ENCODE peak calls at places on chromosomes 11 and 22, in six cellular contexts. B, T, W, D, S and O are unnamed samples.

GRCh38 chr22:46122511-46122971 is 27.8 kb upstream of the PPARA start:
- DNase-seq in B (peak), W (peak), T (peak), D (peak), S (peak), O (peak)

GRCh38 chr22:16987822-16988221 is 20.2 kb downstream of the GAB4 start:
- DNase-seq in D (no peak), B (no peak), W (no peak), T (no peak), S (no peak), O (no peak)

GRCh38 chr22:31944700-31945477 is 554 bp downstream of the YWHAH start:
- DNase-seq in W (no peak), D (peak), S (peak), T (peak), B (peak), O (no peak)

GRCh38 chr11:69978841-69979614 is 99.1 kb upstream of the ANO1 start:
- DNase-seq in T (no peak), B (no peak), W (no peak), D (no peak), S (no peak), O (no peak)

GRCh38 chr11:74559934-74560309 is 32.5 kb upstream of the POLD3 start:
- DNase-seq in T (no peak), S (no peak), D (no peak), B (no peak), W (no peak), O (no peak)

GRCh38 chr11:58914821-58915543 is 24.3 kb upstream of the GLYATL1 start:
- DNase-seq in W (no peak), D (no peak), B (no peak), T (no peak), S (no peak), O (no peak)

GRCh38 chr11:103484545-103484944 is 375.3 kb downstream of the DYNC2H1 start:
- DNase-seq in B (no peak), S (no peak), D (no peak), W (no peak), T (no peak), O (no peak)

GRCh38 chr11:132056689-132057088 is 686.3 kb downstream of the NTM start:
- DNase-seq in B (no peak), W (no peak), D (no peak), T (no peak), S (no peak), O (no peak)

GRCh38 chr11:110379936-110380335 is 49.8 kb upstream of the FDX1 start:
- DNase-seq in W (no peak), B (no peak), S (no peak), D (no peak), T (no peak), O (no peak)

GRCh38 chr11:69948256-69949141 is 129.3 kb upstream of the FGF3 start:
- DNase-seq in S (no peak), B (no peak), W (no peak), D (peak), T (no peak), O (no peak)

GRCh38 chr11:80028998-80029397 is 588.2 kb upstream of the TENM4 start:
- DNase-seq in W (no peak), D (no peak), T (no peak), B (no peak), S (no peak), O (no peak)

GRCh38 chr11:86726118-86726748 is 53.8 kb upstream of the ME3 start:
- DNase-seq in S (no peak), D (no peak), T (no peak), B (no peak), W (no peak), O (no peak)
- TF ChIP-seq CTCF in S (no peak), D (no peak), T (no peak), B (no peak), W (no peak), O (no peak)

GRCh38 chr11:47327025-47327424 is 25.5 kb downstream of the MYBPC3 start:
- DNase-seq in D (no peak), B (no peak), T (no peak), W (no peak), S (no peak), O (no peak)

GRCh38 chr11:47330002-47330911 is 22.2 kb downstream of the MYBPC3 start:
- DNase-seq in D (no peak), S (no peak), W (no peak), B (peak), T (no peak), O (no peak)

GRCh38 chr11:47329431-47329993 is 23.0 kb downstream of the MYBPC3 start:
- DNase-seq in S (no peak), D (no peak), T (no peak), W (no peak), B (no peak), O (no peak)

GRCh38 chr11:47327949-47328348 is 24.6 kb downstream of the MYBPC3 start:
- DNase-seq in T (no peak), W (no peak), B (no peak), S (no peak), D (no peak), O (no peak)

DNA sequence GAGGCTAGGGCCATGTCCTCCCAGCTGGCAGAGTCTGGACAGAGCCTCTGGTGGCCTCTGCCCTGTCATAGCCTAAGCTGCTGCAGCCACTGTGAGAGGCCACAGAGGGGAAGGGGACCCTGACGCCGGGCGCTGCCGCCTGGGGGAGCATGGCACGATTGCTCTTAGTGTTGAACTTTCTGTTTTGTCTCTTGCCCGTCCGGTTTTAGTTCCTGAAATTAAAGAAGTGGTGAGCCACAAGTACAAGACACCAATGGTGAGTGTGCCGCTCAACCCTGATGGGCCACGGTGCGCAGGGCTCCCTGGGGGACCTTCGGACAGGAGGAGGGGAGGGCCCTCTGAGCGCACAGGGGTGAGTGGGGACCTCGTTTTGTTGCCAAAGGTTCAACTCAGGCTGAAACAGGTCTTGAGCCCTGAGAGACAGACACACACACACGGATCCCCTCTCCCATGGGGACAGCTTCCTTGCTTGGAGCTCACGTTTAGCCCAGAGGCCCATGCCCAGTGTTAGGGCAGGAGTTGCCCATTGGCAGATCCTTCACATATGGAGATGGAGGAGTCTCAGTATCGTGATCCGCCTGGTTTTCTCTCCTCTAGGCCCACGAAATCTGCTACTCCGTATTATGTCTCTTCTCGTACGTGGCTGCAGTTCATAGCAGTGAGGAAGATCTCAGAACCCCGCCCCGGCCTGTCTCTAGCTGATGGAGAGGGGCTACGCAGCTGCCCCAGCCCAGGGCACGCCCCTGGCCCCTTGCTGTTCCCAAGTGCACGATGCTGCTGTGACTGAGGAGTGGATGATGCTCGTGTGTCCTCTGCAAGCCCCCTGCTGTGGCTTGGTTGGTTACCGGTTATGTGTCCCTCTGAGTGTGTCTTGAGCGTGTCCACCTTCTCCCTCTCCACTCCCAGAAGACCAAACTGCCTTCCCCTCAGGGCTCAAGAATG is 23.8 kb downstream of the MYBPC3 start:
- DNase-seq in D (peak), W (no peak), T (peak), B (no peak), S (no peak), O (no peak)
- TF ChIP-seq CTCF in D (no peak), W (no peak), T (no peak), B (no peak), S (no peak), O (no peak)

GRCh38 chr11:11148104-11148509 is 204.9 kb downstream of the CSNK2A3 start:
- DNase-seq in W (no peak), D (peak), B (peak), S (peak), T (no peak), O (no peak)
- TF ChIP-seq CTCF in W (peak), D (no peak), B (no peak), S (no peak), T (no peak), O (no peak)

GRCh38 chr11:48022445-48022844 is 42.1 kb downstream of the PTPRJ start:
- DNase-seq in D (no peak), T (no peak), B (no peak), S (no peak), W (no peak), O (no peak)

GRCh38 chr11:48018561-48019229 is 38.3 kb downstream of the PTPRJ start:
- DNase-seq in W (no peak), S (no peak), D (no peak), B (no peak), T (no peak), O (no peak)

GRCh38 chr11:48019597-48019996 is 39.2 kb downstream of the PTPRJ start:
- DNase-seq in S (no peak), T (no peak), D (no peak), B (no peak), W (no peak), O (no peak)

GRCh38 chr11:48019230-48019584 is 38.8 kb downstream of the PTPRJ start:
- DNase-seq in B (no peak), W (no peak), S (no peak), D (no peak), T (no peak), O (no peak)

GRCh38 chr11:48020092-48020755 is 39.9 kb downstream of the PTPRJ start:
- DNase-seq in S (no peak), T (peak), D (no peak), B (no peak), W (no peak), O (no peak)
- TF ChIP-seq CTCF in S (no peak), T (no peak), D (no peak), B (no peak), W (no peak), O (no peak)

GRCh38 chr11:12942157-12942556 is 67.0 kb upstream of the RASSF10 start:
- DNase-seq in T (no peak), W (no peak), S (no peak), D (no peak), B (no peak), O (no peak)
- TF ChIP-seq CTCF in T (no peak), W (peak), S (no peak), D (no peak), B (no peak), O (no peak)

DNA sequence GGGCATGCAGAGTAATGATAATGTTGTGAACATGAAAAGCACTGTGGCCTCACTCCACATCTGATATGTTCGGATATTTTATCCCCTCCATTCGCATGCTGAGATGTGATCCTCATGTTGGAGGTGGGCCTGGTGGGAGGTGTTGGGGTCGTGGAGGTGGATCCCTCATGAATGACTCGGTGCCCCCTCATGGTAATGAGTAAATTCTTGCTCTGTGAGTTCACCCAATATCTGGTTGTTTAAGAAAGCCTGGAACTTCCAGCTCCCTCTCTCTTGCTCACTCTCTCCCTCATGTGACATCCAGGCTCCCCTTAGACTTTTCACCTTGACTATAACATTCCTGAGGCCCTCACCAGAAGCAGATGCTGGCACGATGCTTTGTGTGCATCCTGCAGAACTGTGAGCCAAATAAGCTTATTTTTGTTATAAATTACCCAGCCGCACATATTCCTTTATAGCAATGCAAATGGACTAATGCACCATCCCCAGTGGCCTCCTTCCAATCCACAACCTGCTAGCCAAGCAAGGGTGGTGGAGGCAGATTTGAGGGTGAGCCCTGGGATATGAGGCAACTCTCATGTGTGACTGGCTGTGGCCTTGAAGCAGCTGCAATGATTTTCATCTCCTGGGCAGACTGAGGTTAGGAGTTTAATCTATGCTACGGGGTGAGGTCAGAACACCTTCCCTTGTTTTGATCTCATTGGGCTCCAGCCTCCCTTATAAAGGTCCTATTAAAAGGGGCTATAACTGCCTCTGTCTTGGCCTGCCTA is 276.5 kb downstream of the ETS1 start:
- DNase-seq in B (no peak), W (no peak), T (no peak), S (no peak), D (no peak), O (no peak)
- TF ChIP-seq CTCF in B (no peak), W (no peak), T (no peak), S (no peak), D (no peak), O (no peak)

DNA sequence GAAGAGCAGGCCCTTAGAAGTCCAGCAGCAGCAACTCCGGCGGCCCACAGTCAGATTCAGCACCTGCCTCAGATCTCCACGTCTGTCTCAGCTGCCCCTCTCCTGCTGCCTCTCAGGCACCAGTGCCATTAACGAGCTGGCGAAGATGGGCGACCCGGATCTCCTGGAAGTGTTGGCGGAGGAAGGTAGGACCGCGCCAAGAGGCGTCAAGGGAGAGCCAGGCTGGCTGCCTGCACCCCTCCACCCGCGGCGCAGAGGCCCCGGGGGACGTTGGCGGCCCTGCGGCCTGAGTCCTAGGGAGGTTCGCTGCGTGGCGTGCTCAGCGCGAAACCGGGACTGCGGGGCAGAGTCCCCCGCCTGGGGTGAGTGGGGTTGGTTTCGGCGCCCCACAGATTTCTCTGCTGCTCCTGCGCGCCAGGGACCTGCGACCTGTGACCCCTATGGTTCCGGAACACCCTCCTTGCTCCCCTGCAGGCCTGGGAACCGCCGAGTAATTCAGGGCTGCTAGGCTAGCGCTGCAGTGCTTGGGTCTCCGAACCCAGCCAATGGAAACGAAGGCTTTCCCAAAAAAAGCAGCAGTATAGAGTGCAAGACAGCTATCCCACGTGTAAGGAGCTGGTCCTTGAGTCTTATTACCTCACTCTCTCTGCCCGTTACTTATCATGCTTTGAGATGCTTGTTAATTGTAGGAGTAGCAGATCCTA is 615 bp downstream of the ANO5 start:
- DNase-seq in T (peak), W (peak), S (no peak), B (peak), D (peak), O (peak)
- TF ChIP-seq CTCF in T (no peak), W (no peak), S (no peak), B (no peak), D (no peak), O (no peak)

DNA sequence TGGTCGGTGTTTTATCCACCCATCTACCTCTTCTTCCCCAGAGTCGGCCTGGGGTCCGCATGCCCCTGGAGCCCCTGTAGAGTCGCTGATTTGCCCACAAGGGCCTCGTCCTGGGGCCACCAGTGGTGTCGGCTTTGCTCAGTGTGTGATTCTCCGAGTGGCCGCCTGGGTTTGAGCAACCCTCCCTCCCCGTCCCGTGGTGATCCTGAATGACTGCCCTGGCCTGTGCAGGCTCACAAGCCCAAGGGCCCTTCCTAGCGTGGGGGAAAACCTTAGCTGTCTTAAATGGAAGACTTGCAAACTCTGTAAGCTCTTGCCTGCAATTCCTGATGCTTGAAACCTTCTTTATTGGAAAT is 128.3 kb downstream of the OSBP2 start:
- DNase-seq in T (no peak), B (no peak), W (no peak), S (no peak), D (peak), O (no peak)
- TF ChIP-seq CTCF in T (no peak), B (no peak), W (no peak), S (no peak), D (no peak), O (no peak)